ENCODE peak calls at places on chromosomes 3 and 15, in six cellular contexts. O, N, S, P, I and H are unnamed samples.

GRCh38 chr15:71203573-71204444 is 88.5 kb downstream of the THSD4 start:
- DNase-seq in O (no peak), N (no peak), S (no peak), P (no peak), I (no peak), H (no peak)

GRCh38 chr15:31328425-31328998 is 1.9 kb downstream of the KLF13 start:
- DNase-seq in O (no peak), N (no peak), S (no peak), P (no peak), I (no peak), H (no peak)

GRCh38 chr3:37256447-37256846 is 82.1 kb upstream of the LRRFIP2 start:
- DNase-seq in O (no peak), N (no peak), S (no peak), P (no peak), I (no peak), H (no peak)

GRCh38 chr15:32981536-32981935 is 213.0 kb downstream of the FMN1 start:
- DNase-seq in O (no peak), N (no peak), S (no peak), P (no peak), I (no peak), H (no peak)

GRCh38 chr3:21273256-21273999 is 477.6 kb downstream of the ZNF385D start:
- DNase-seq in O (no peak), N (no peak), S (no peak), P (no peak), I (no peak), H (no peak)

GRCh38 chr3:71117572-71118247 is 465.8 kb downstream of the FOXP1 start:
- DNase-seq in O (no peak), N (no peak), S (no peak), P (no peak), I (no peak), H (no peak)

GRCh38 chr15:100131321-100132224 is 210.2 kb downstream of the ADAMTS17 start:
- DNase-seq in O (no peak), N (no peak), S (no peak), P (no peak), I (no peak), H (peak)

GRCh38 chr3:184389384-184389783 is 9.5 kb downstream of the CHRD start:
- DNase-seq in O (no peak), N (no peak), S (peak), P (no peak), I (no peak), H (no peak)

GRCh38 chr15:48119277-48119676 is 1.5 kb upstream of the SLC24A5 start:
- DNase-seq in O (no peak), N (no peak), S (no peak), P (no peak), I (no peak), H (no peak)

DNA sequence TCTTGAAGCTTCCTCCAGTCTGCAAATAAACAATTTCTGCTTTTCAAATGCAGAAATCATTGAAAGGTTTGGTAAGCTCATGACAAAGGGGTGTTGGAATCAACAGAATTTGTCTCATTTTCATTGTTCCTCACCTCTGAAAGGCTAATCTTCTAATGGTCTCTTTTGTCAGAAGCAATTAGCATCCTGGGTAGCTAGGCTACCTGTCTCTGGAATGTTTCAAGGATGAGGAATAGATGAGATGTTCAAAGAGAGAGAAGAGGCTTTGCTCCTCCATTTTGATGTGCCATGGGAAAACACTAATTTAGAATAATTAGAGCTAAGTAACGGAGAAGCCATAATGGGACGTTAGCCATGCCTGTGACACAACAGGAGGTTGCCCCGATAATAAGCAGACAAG is 43.5 kb upstream of the SIAH2 start:
- DNase-seq in O (no peak), N (no peak), S (no peak), P (no peak), I (no peak), H (no peak)
- H3K4me3 ChIP-seq in O (no peak), N (no peak), S (no peak), P (no peak), I (no peak), H (no peak)

GRCh38 chr15:76151599-76151974 is 91.8 kb downstream of the TMEM266 start:
- DNase-seq in O (no peak), N (no peak), S (no peak), P (no peak), I (no peak), H (no peak)

GRCh38 chr15:76152197-76152596 is 92.4 kb downstream of the TMEM266 start:
- DNase-seq in O (no peak), N (no peak), S (no peak), P (no peak), I (no peak), H (no peak)

GRCh38 chr15:76150971-76151598 is 91.3 kb downstream of the TMEM266 start:
- DNase-seq in O (peak), N (peak), S (peak), P (no peak), I (peak), H (peak)

GRCh38 chr15:76149291-76149910 is 89.6 kb downstream of the TMEM266 start:
- DNase-seq in O (no peak), N (no peak), S (no peak), P (peak), I (peak), H (no peak)

GRCh38 chr15:76150508-76150907 is 90.7 kb downstream of the TMEM266 start:
- DNase-seq in O (no peak), N (no peak), S (peak), P (no peak), I (no peak), H (no peak)
- H3K4me3 ChIP-seq in O (no peak), N (peak), S (no peak), P (no peak), I (no peak), H (no peak)

DNA sequence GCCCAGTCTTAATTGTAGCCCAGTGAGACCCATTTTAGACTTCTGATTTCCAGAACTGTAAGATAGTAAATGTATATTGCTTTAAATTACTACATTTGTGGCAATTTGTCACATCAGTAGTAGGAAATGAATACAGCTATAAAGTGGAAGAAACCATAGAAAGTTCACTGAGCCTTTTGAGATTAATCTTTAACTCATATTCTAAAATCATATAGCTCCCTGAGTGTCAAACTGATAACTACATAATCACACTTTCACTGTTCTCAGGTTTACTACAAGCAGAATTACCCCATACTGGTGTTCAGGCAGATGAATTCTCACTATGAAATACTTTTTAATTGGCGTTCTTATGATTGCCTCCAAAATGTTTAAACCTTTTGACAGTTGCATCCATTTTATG is 42.8 kb downstream of the CNTN4 start:
- DNase-seq in O (no peak), N (no peak), S (no peak), P (no peak), I (no peak), H (no peak)
- H3K4me3 ChIP-seq in O (no peak), N (no peak), S (no peak), P (no peak), I (no peak), H (no peak)

GRCh38 chr15:85133709-85134108 is 152.1 kb downstream of the PDE8A start:
- DNase-seq in O (no peak), N (no peak), S (no peak), P (no peak), I (no peak), H (no peak)

GRCh38 chr15:85131915-85132314 is 150.3 kb downstream of the PDE8A start:
- DNase-seq in O (no peak), N (no peak), S (no peak), P (no peak), I (no peak), H (no peak)

GRCh38 chr15:85141601-85142185 is 160.0 kb downstream of the PDE8A start:
- DNase-seq in O (no peak), N (no peak), S (no peak), P (no peak), I (no peak), H (no peak)

GRCh38 chr15:85142324-85142723 is 160.7 kb downstream of the PDE8A start:
- DNase-seq in O (peak), N (no peak), S (no peak), P (no peak), I (no peak), H (peak)

GRCh38 chr15:85137507-85138175 is 156.0 kb downstream of the PDE8A start:
- DNase-seq in O (no peak), N (no peak), S (no peak), P (no peak), I (no peak), H (no peak)
- H3K4me3 ChIP-seq in O (no peak), N (no peak), S (no peak), P (no peak), I (no peak), H (no peak)

GRCh38 chr3:149042766-149043386 is 43.5 kb downstream of the HLTF start:
- DNase-seq in O (no peak), N (no peak), S (no peak), P (no peak), I (no peak), H (peak)
- H3K4me3 ChIP-seq in O (no peak), N (no peak), S (no peak), P (no peak), I (no peak), H (no peak)

DNA sequence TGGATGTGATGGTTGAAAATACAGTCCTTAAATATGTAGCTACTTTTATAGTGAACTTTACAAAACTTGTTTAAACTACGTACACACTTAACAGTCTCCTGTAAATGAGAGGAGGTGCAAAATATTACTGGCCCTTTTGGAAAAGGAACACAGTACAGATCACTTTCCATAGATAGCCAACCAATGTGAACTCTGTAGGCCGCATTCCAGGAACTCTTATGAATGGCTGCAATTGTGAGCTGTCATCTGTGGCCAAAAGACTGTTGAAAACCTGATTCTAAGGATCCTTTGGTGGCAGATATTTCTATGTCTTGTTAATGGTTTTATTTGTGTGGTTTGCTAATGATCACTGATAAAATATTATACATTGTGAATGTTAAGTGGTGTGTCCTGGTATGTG is 6.2 kb downstream of the TSC22D2 start:
- DNase-seq in O (no peak), N (no peak), S (no peak), P (no peak), I (no peak), H (no peak)
- H3K4me3 ChIP-seq in O (peak), N (peak), S (peak), P (peak), I (peak), H (peak)